ENCODE peak calls at places on chromosomes 16 and 17, in seven cellular contexts. U, C, O, D, P, B and Q are unnamed samples.

GRCh38 chr16:20910781-20911321 is 10.3 kb downstream of the LYRM1 start:
- DNase-seq in U (no peak), C (no peak), O (peak), D (peak), P (peak), B (no peak), Q (no peak)

GRCh38 chr17:58107306-58107705 is 24.1 kb downstream of the DYNLL2 start:
- DNase-seq in U (no peak), C (no peak), O (no peak), D (no peak), P (no peak), B (no peak), Q (no peak)

GRCh38 chr17:60645918-60646523 is 31.6 kb upstream of the BCAS3 start:
- DNase-seq in U (no peak), C (no peak), O (no peak), D (no peak), P (no peak), B (no peak), Q (no peak)

GRCh38 chr16:67528222-67528869 is at the start of gene RIPOR1:
- DNase-seq in U (peak), C (peak), O (no peak), D (peak), P (peak), B (peak), Q (no peak)

GRCh38 chr16:69469807-69470561 is 45.6 kb downstream of the CYB5B start:
- DNase-seq in U (no peak), C (no peak), O (no peak), D (no peak), P (no peak), B (no peak), Q (no peak)

GRCh38 chr16:72203401-72203800 is 31.4 kb upstream of the PMFBP1 start:
- DNase-seq in U (no peak), C (no peak), O (peak), D (peak), P (peak), B (no peak), Q (no peak)

GRCh38 chr17:78263736-78264340 is 32.4 kb downstream of the TMEM235 start:
- DNase-seq in U (no peak), C (no peak), O (no peak), D (no peak), P (no peak), B (no peak), Q (no peak)

GRCh38 chr17:62703776-62704380 is 76.4 kb downstream of the MRC2 start:
- DNase-seq in U (peak), C (peak), O (peak), D (peak), P (peak), B (peak), Q (no peak)

DNA sequence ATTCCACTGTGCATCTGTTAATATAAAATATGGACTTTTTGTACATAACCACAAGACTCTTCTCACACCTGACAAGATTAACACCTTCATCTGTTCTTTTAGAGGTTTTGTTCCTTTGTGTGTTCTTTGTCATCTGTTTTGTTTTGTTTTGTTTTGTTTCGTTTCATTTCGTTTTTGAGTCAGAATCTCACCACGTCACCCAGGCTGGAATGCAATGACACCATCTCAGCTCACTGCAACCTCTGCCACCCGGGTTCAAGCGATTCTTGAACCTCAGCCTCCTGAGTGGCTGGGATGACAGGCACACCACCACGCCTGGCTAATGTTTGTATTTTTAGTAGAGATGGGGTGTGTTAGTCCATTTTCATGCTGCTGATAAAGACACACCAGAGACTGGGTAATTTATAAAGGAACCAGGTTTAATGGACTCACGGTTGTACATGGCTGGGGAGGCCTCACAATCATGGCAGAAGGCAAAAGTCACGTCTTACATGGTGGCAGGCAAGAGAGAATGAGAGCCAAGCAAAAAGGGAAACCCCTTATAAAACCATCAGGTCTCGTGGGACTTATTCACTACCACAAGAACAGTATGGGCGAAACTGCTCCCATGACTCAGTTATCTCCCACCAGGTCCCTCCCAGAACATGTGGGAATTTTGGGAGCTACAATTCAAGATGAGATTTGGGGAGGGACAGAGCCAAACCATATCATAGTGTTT is 22.3 kb downstream of the C16orf90 start:
- DNase-seq in U (no peak), C (no peak), O (no peak), D (peak), P (no peak), B (no peak), Q (no peak)
- H3K4ac ChIP-seq in U (no peak), C (no peak), O (no peak), D (no peak), P (no peak), B (no peak), Q (no peak)

DNA sequence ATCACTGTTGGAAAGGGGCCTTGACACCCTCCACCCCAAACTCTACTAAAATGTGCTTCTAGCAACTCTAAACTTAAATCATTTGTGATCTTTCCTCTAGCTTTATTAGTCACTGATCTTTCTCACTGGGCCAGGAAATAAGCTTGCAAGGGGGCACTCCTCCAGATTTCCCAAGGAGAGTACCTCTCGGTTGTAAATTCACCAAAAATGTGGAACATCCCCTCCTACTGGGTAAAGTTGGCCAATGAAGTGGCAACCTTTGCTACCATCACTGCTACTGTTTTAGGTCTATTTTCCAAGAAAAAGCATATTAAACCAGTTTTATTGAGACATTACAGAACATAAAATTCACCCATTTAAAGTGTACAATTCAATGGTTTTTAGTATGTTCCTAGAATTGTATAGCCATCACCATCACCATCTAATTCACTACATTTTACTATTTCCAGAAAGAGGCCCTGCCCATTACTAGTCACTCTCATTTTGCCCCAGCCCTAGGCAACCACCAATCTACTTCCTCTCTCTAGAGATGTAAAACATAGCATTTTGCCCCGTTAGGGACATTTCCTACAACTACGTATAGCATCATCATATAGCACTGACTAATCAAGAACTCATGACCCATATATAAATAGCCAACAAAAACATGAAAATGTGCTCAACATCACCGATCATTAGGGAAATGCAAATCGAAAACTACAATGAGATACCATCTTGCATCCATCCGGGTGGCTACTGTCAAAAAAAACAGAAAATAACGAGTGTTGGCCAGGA is 44.6 kb upstream of the ADCY9 start:
- DNase-seq in U (no peak), C (peak), O (no peak), D (no peak), P (no peak), B (no peak), Q (no peak)
- H3K4ac ChIP-seq in U (no peak), C (no peak), O (no peak), D (no peak), P (no peak), B (no peak), Q (no peak)

DNA sequence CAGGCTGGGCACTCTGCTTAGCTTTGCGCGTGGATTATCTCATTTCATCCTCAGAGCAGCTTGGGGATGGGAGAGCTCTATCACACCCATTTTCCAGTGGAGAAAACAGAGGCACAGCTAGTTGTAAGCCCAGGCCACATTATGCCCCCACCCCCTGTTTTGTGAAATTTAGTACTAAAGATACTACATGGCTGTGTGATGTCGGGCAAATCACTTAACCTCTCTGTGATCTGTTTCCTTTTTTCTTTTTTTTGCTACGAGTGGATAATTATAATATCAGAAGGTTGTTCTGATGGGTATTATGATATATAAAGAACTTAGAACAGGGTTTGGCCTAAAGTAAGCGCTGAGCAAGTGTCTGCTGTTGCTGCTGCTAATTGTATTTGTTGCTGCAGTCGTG is 41.6 kb downstream of the ABAT start:
- DNase-seq in U (no peak), C (no peak), O (no peak), D (no peak), P (no peak), B (no peak), Q (no peak)
- H3K4ac ChIP-seq in U (no peak), C (no peak), O (no peak), D (no peak), P (no peak), B (no peak), Q (no peak)

GRCh38 chr16:11681526-11681925 is 13.3 kb downstream of the SNN start:
- DNase-seq in U (no peak), C (no peak), O (no peak), D (no peak), P (no peak), B (no peak), Q (no peak)
- H3K4ac ChIP-seq in U (no peak), C (no peak), O (no peak), D (no peak), P (no peak), B (no peak), Q (no peak)

GRCh38 chr17:40499551-40500189 is 1.8 kb downstream of the TNS4 start:
- DNase-seq in U (no peak), C (peak), O (peak), D (peak), P (peak), B (peak), Q (no peak)

GRCh38 chr17:40496634-40497420 is 4.6 kb downstream of the TNS4 start:
- DNase-seq in U (no peak), C (no peak), O (no peak), D (no peak), P (no peak), B (no peak), Q (no peak)

GRCh38 chr17:40498281-40499084 is 2.9 kb downstream of the TNS4 start:
- DNase-seq in U (no peak), C (no peak), O (no peak), D (no peak), P (no peak), B (no peak), Q (no peak)

GRCh38 chr17:40496170-40496569 is 5.3 kb downstream of the TNS4 start:
- DNase-seq in U (no peak), C (no peak), O (no peak), D (no peak), P (no peak), B (no peak), Q (no peak)

GRCh38 chr17:40497704-40498103 is 3.7 kb downstream of the TNS4 start:
- DNase-seq in U (no peak), C (peak), O (peak), D (no peak), P (peak), B (no peak), Q (no peak)
- H3K4ac ChIP-seq in U (no peak), C (no peak), O (peak), D (no peak), P (no peak), B (no peak), Q (peak)

GRCh38 chr17:40360091-40360490 is 4.4 kb downstream of the GJD3 start:
- DNase-seq in U (no peak), C (no peak), O (no peak), D (no peak), P (no peak), B (no peak), Q (no peak)
- H3K4ac ChIP-seq in U (no peak), C (no peak), O (no peak), D (no peak), P (no peak), B (no peak), Q (no peak)

GRCh38 chr16:87954361-87954760 is 3.1 kb downstream of the BANP start:
- DNase-seq in U (no peak), C (no peak), O (no peak), D (no peak), P (peak), B (no peak), Q (no peak)

GRCh38 chr16:87950765-87951549 is at the start of gene BANP:
- DNase-seq in U (peak), C (peak), O (peak), D (peak), P (peak), B (peak), Q (peak)

GRCh38 chr16:87953308-87954208 is 2.3 kb downstream of the BANP start:
- DNase-seq in U (no peak), C (no peak), O (no peak), D (no peak), P (peak), B (no peak), Q (no peak)

GRCh38 chr16:87951550-87952538 is 610 bp downstream of the BANP start:
- DNase-seq in U (peak), C (peak), O (no peak), D (peak), P (peak), B (no peak), Q (no peak)

GRCh38 chr16:87952751-87953150 is 1.5 kb downstream of the BANP start:
- DNase-seq in U (no peak), C (no peak), O (no peak), D (no peak), P (no peak), B (no peak), Q (no peak)
- H3K4ac ChIP-seq in U (no peak), C (no peak), O (no peak), D (no peak), P (peak), B (no peak), Q (no peak)

GRCh38 chr17:72280881-72281280 is 160.1 kb downstream of the SOX9 start:
- DNase-seq in U (no peak), C (no peak), O (no peak), D (no peak), P (no peak), B (no peak), Q (no peak)

GRCh38 chr17:72287586-72287985 is 166.8 kb downstream of the SOX9 start:
- DNase-seq in U (no peak), C (no peak), O (no peak), D (no peak), P (no peak), B (no peak), Q (no peak)

GRCh38 chr17:72282439-72283029 is 161.7 kb downstream of the SOX9 start:
- DNase-seq in U (no peak), C (no peak), O (no peak), D (no peak), P (no peak), B (no peak), Q (no peak)

DNA sequence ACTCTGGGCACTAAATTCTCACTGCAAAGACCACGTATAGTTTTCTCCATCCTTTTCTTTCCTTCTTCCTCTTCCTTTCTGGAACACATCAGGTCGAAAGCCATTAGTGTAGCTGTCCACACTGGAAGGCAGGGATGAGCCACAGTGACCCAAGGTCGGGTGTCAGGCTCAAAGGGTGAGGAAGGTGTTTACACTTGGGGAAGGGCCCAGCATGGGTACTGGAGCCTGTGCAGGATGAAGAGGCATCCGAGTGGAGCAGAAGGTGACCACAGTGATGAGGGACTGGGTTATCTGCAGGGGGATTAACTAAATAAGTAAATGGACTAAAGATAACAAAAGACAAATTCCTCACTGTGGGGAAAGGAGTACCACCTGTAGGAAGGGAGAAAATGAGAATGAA is 164.0 kb downstream of the SOX9 start:
- DNase-seq in U (no peak), C (no peak), O (no peak), D (no peak), P (no peak), B (no peak), Q (no peak)
- H3K4ac ChIP-seq in U (no peak), C (no peak), O (no peak), D (no peak), P (no peak), B (no peak), Q (no peak)

GRCh38 chr17:76501018-76501826 is at the start of gene RHBDF2:
- DNase-seq in U (peak), C (peak), O (peak), D (peak), P (peak), B (peak), Q (peak)
- H3K4ac ChIP-seq in U (no peak), C (peak), O (peak), D (peak), P (no peak), B (no peak), Q (peak)